ENCODE peak calls at places on chromosomes 6 and 20, in ten cellular contexts. X is amniotic stem cell; B is ELR; M is activated T-cell treated with anti-CD3 and anti-CD28 coated beads, Interleukin-2, amount 50 U/mL, for 4 hours; R is fibroblast of the aortic adventitia; C is T-helper 2 cell; J is H4; L is epithelial cell of prostate; G is AG20443; A is NCI-H1105 treated with DMSO at 0.1 percent for 48 hours. U is an unnamed sample.

GRCh38 chr6:21375206-21375605 is 218.3 kb upstream of the SOX4 start:
- DNase-seq in X (no peak), B (no peak), M (no peak), R (no peak), C (no peak), J (no peak), L (no peak), G (no peak), A (no peak), U (no peak)

GRCh38 chr20:47319517-47320252 is 36.8 kb downstream of the ZMYND8 start:
- DNase-seq in X (peak), B (peak), M (no peak), R (peak), C (no peak), J (no peak), L (no peak), G (peak), A (peak), U (peak)

GRCh38 chr6:29964904-29965872 is 22.9 kb downstream of the HLA-A start:
- DNase-seq in X (peak), B (peak), M (peak), R (peak), C (peak), J (peak), L (peak), G (peak), A (peak), U (peak)

GRCh38 chr6:149563203-149563927 is 2.8 kb upstream of the GINM1 start:
- DNase-seq in X (peak), B (peak), M (no peak), R (peak), C (no peak), J (peak), L (no peak), G (peak), A (no peak), U (no peak)

GRCh38 chr6:121237859-121238258 is 96.4 kb downstream of the TBC1D32 start:
- DNase-seq in X (no peak), B (peak), M (no peak), R (no peak), C (no peak), J (no peak), L (no peak), G (no peak), A (no peak), U (no peak)

GRCh38 chr6:37479266-37479854 is 20.3 kb downstream of the CCDC167 start:
- DNase-seq in X (no peak), B (no peak), M (no peak), R (no peak), C (no peak), J (no peak), L (no peak), G (no peak), A (no peak), U (no peak)

GRCh38 chr6:170446841-170447560 is 106.1 kb downstream of the PSMB1 start:
- DNase-seq in X (no peak), B (no peak), M (no peak), R (no peak), C (no peak), J (no peak), L (no peak), G (no peak), A (no peak), U (no peak)

GRCh38 chr20:2709205-2709981 is 16.8 kb downstream of the EBF4 start:
- DNase-seq in X (no peak), B (no peak), M (no peak), R (no peak), C (no peak), J (no peak), L (no peak), G (no peak), A (no peak), U (no peak)

GRCh38 chr6:114007451-114007953 is 36.6 kb upstream of the HDAC2 start:
- DNase-seq in X (no peak), B (peak), M (no peak), R (no peak), C (no peak), J (peak), L (no peak), G (no peak), A (no peak), U (peak)

GRCh38 chr6:20564269-20564668 is 30.0 kb downstream of the CDKAL1 start:
- DNase-seq in X (no peak), B (peak), M (no peak), R (peak), C (no peak), J (no peak), L (no peak), G (peak), A (peak), U (peak)

GRCh38 chr6:136669299-136669699 is 119.1 kb upstream of the MAP7 start:
- DNase-seq in X (no peak), B (peak), M (no peak), R (peak), C (no peak), J (peak), L (peak), G (peak), A (peak), U (peak)

GRCh38 chr6:157667211-157668033 is 155.6 kb upstream of the SNX9 start:
- DNase-seq in X (peak), B (peak), M (peak), R (peak), C (peak), J (peak), L (no peak), G (peak), A (peak), U (peak)

GRCh38 chr20:17646901-17647301 is 35.1 kb downstream of the RRBP1 start:
- DNase-seq in X (no peak), B (no peak), M (no peak), R (no peak), C (no peak), J (no peak), L (no peak), G (no peak), A (no peak), U (no peak)

GRCh38 chr20:32480361-32481199 is 104.6 kb downstream of the NOL4L start:
- DNase-seq in X (no peak), B (no peak), M (no peak), R (no peak), C (no peak), J (no peak), L (no peak), G (no peak), A (no peak), U (no peak)

GRCh38 chr6:72826744-72827438 is 205.0 kb downstream of the KCNQ5 start:
- DNase-seq in X (no peak), B (peak), M (no peak), R (peak), C (no peak), J (peak), L (peak), G (no peak), A (no peak), U (no peak)

GRCh38 chr20:20094410-20094809 is 42.1 kb downstream of the CFAP61 start:
- DNase-seq in X (no peak), B (no peak), M (no peak), R (no peak), C (no peak), J (no peak), L (no peak), G (no peak), A (no peak), U (no peak)

GRCh38 chr6:8219352-8219943 is 117.1 kb upstream of the EEF1E1 start:
- DNase-seq in X (peak), B (peak), M (peak), R (peak), C (no peak), J (peak), L (no peak), G (peak), A (peak), U (peak)

GRCh38 chr20:20711413-20711812 is 1.0 kb downstream of the RALGAPA2 start:
- DNase-seq in X (no peak), B (no peak), M (peak), R (no peak), C (peak), J (no peak), L (no peak), G (no peak), A (peak), U (peak)

GRCh38 chr20:54351371-54352136 is 123.8 kb upstream of the DOK5 start:
- DNase-seq in X (no peak), B (no peak), M (no peak), R (no peak), C (no peak), J (no peak), L (no peak), G (no peak), A (no peak), U (no peak)

GRCh38 chr6:113847435-113847834 is 9.7 kb upstream of the MARCKS start:
- DNase-seq in X (no peak), B (peak), M (no peak), R (no peak), C (no peak), J (no peak), L (no peak), G (no peak), A (no peak), U (no peak)

GRCh38 chr20:63979549-63980316 is at the start of gene SAMD10:
- DNase-seq in X (no peak), B (peak), M (peak), R (no peak), C (peak), J (no peak), L (no peak), G (peak), A (peak), U (peak)